ENCODE peak calls at places on chromosomes 12 and 14, in five cellular contexts. One of them, this sample, is unnamed.

GRCh38 chr12:113886721-113887120 is 79.4 kb downstream of the RBM19 start:
- DNase-seq in IMR-90: no peak
- DNase-seq in H1: no peak
- DNase-seq in HepG2: no peak
- DNase-seq in A549: no peak
- DNase-seq in this sample: no peak

GRCh38 chr14:67645414-67645813 is 25.7 kb downstream of the ARG2 start:
- DNase-seq in IMR-90: no peak
- DNase-seq in H1: no peak
- DNase-seq in HepG2: no peak
- DNase-seq in A549: no peak
- DNase-seq in this sample: no peak

GRCh38 chr14:91245029-91245428 is 525 bp upstream of the GPR68 start:
- DNase-seq in IMR-90: no peak
- DNase-seq in H1: no peak
- DNase-seq in HepG2: no peak
- DNase-seq in A549: no peak
- DNase-seq in this sample: no peak

GRCh38 chr12:5784626-5785130 is 160.4 kb downstream of the ANO2 start:
- DNase-seq in IMR-90: no peak
- DNase-seq in H1: peak
- DNase-seq in HepG2: no peak
- DNase-seq in A549: no peak
- DNase-seq in this sample: no peak

GRCh38 chr14:82621881-82622450 is 1088.3 kb upstream of the SEL1L start:
- DNase-seq in IMR-90: no peak
- DNase-seq in H1: peak
- DNase-seq in HepG2: no peak
- DNase-seq in A549: no peak
- DNase-seq in this sample: no peak

GRCh38 chr12:71896171-71896570 is 42.5 kb upstream of the TPH2 start:
- DNase-seq in IMR-90: no peak
- DNase-seq in H1: no peak
- DNase-seq in HepG2: no peak
- DNase-seq in A549: no peak
- DNase-seq in this sample: no peak

GRCh38 chr12:32021346-32021773 is 62.1 kb downstream of the RESF1 start:
- DNase-seq in IMR-90: no peak
- DNase-seq in H1: no peak
- DNase-seq in HepG2: no peak
- DNase-seq in A549: no peak
- DNase-seq in this sample: no peak

GRCh38 chr14:94545131-94545841 is 16.0 kb upstream of the SERPINA4 start:
- DNase-seq in IMR-90: no peak
- DNase-seq in H1: no peak
- DNase-seq in HepG2: no peak
- DNase-seq in A549: no peak
- DNase-seq in this sample: no peak

GRCh38 chr14:75290851-75291250 is 12.2 kb downstream of the FOS start:
- DNase-seq in IMR-90: no peak
- DNase-seq in H1: no peak
- DNase-seq in HepG2: no peak
- DNase-seq in A549: no peak
- DNase-seq in this sample: no peak

GRCh38 chr14:36268957-36269734 is 51.3 kb downstream of the MBIP start:
- DNase-seq in IMR-90: no peak
- DNase-seq in H1: no peak
- DNase-seq in HepG2: no peak
- DNase-seq in A549: no peak
- DNase-seq in this sample: no peak

DNA sequence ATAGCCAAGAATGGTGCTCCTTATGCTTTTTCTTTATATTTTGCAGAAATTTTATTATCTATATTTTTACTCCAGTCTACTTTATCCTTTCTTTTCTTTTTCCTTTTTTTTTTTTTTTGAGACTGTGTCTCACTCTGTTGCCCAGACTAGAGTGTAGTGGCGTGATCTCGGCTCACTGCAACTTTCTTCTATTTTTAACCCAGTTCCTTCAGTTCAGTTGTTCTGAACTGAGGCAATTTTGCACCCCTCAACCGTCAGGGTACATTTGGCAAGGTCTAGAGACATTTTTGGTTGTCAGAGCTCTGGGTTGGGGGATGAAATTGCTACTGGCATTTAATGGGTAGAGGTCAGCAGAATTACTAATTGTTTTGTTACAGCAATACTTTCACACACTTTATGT is 75.7 kb downstream of the DIP2B start:
- DNase-seq in IMR-90: no peak
- DNase-seq in H1: no peak
- DNase-seq in HepG2: no peak
- DNase-seq in A549: no peak
- DNase-seq in this sample: no peak
- TF ChIP-seq MAFK in IMR-90: no peak
- TF ChIP-seq MAFK in H1: no peak
- TF ChIP-seq MAFK in HepG2: no peak
- TF ChIP-seq MAFK in A549: no peak
- TF ChIP-seq MAFK in this sample: no peak

GRCh38 chr14:100910888-100911664 is 7.6 kb upstream of the RTL1 start:
- DNase-seq in IMR-90: no peak
- DNase-seq in H1: peak
- DNase-seq in HepG2: no peak
- DNase-seq in A549: no peak
- DNase-seq in this sample: no peak
- TF ChIP-seq MAFK in IMR-90: no peak
- TF ChIP-seq MAFK in H1: no peak
- TF ChIP-seq MAFK in HepG2: no peak
- TF ChIP-seq MAFK in A549: no peak
- TF ChIP-seq MAFK in this sample: no peak

GRCh38 chr14:77301103-77301502 is 19.6 kb downstream of the POMT2 start:
- DNase-seq in IMR-90: peak
- DNase-seq in H1: peak
- DNase-seq in HepG2: peak
- DNase-seq in A549: peak
- DNase-seq in this sample: peak
- TF ChIP-seq MAFK in IMR-90: no peak
- TF ChIP-seq MAFK in H1: no peak
- TF ChIP-seq MAFK in HepG2: no peak
- TF ChIP-seq MAFK in A549: no peak
- TF ChIP-seq MAFK in this sample: no peak

GRCh38 chr12:127360580-127360979 is 906.4 kb upstream of the TMEM132C start:
- DNase-seq in IMR-90: no peak
- DNase-seq in H1: no peak
- DNase-seq in HepG2: no peak
- DNase-seq in A549: no peak
- DNase-seq in this sample: no peak

GRCh38 chr12:127351481-127352010 is 915.4 kb upstream of the TMEM132C start:
- DNase-seq in IMR-90: no peak
- DNase-seq in H1: no peak
- DNase-seq in HepG2: no peak
- DNase-seq in A549: no peak
- DNase-seq in this sample: no peak

DNA sequence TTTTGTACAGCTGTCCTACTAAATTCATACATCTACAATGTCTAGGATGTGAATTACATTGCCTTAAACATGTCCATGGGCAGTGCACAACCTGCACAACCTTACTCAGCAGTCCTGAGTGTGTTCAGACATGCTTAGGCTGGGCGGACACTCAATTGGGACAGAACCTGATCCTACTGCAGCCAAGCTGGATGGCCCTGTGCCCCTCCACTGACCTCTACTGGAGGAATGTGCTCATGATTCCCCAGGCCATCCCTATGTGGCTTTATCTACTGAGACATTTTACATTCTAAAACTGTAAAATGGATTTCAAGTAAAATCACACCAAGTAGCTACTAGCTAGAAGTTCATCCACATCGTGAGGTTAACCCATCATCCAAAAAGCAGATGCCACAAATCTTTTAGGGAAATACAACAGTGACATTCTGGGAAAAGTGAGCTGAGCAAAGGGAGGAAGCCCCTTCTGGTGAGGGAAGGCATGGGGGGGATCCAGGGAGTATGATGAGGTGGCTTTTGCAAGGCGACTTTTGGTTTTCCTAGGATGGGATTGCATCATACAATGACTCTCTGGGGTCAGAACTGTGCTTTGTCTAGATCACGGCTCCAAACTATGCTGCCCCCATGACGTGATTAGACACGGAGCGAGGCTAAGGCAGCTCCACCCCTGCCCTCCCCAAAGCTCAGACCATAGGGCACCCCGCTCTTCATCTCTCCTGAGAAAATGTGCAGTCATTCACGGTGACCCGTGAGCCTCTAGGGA is 911.7 kb upstream of the TMEM132C start:
- DNase-seq in IMR-90: no peak
- DNase-seq in H1: peak
- DNase-seq in HepG2: no peak
- DNase-seq in A549: peak
- DNase-seq in this sample: peak
- TF ChIP-seq MAFK in IMR-90: no peak
- TF ChIP-seq MAFK in H1: no peak
- TF ChIP-seq MAFK in HepG2: no peak
- TF ChIP-seq MAFK in A549: no peak
- TF ChIP-seq MAFK in this sample: no peak

DNA sequence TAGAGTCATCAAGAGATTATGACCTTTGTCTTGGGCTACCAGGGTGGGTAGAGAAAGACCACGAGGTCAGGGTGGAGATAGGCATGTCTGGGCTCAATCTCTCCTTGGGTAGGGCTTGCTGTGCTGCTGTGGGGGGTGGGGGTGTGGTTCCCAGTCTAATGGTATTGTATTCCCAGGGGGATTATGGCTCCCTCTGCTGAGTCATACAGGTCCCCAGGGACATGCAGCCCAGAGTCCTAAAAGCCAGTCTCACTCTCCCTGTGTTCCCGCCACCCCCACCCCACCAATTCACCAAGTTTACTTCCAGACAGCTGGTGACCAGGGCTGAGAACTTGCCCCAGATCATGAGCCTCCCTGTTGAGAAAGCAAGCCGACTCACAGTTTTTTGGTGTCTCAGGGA is 367.6 kb downstream of the C12orf75 start:
- DNase-seq in IMR-90: no peak
- DNase-seq in H1: no peak
- DNase-seq in HepG2: no peak
- DNase-seq in A549: no peak
- DNase-seq in this sample: no peak
- TF ChIP-seq MAFK in IMR-90: no peak
- TF ChIP-seq MAFK in H1: no peak
- TF ChIP-seq MAFK in HepG2: no peak
- TF ChIP-seq MAFK in A549: no peak
- TF ChIP-seq MAFK in this sample: no peak